ENCODE peak calls at places on chromosomes 6 and 20, in four cellular contexts. V is left ventricle myocardium inferior, R is spleen, Z is Panc1. L is an unnamed sample.
A peak's percentile ranks its signal among the peaks of the same experiment; 100 is the strongest.

GRCh38 chr6:12605888-12606345 is 110.7 kb upstream of the PHACTR1 start:
- DNase-seq in Z (peak; percentile 45), R (no peak), V (peak; percentile 15), L (peak; percentile 84)

GRCh38 chr20:61674688-61675087 is 391.0 kb downstream of the TAF4 start:
- DNase-seq in V (no peak), R (no peak), Z (no peak), L (no peak)

GRCh38 chr6:15755555-15755954 is 92.7 kb upstream of the DTNBP1 start:
- DNase-seq in V (no peak), Z (no peak), R (no peak), L (peak; percentile 18)

GRCh38 chr6:156846845-156847599 is 69.8 kb downstream of the ARID1B start:
- DNase-seq in R (no peak), V (no peak), Z (no peak), L (no peak)

GRCh38 chr6:22334778-22335177 is 37.9 kb upstream of the PRL start:
- DNase-seq in R (no peak), Z (no peak), V (no peak), L (no peak)

GRCh38 chr20:48295445-48295903 is 510.2 kb upstream of the SULF2 start:
- DNase-seq in V (no peak), R (no peak), Z (peak; percentile 61), L (peak; percentile 97)

GRCh38 chr20:23059831-23060230 is 10.4 kb upstream of the THBD start:
- DNase-seq in V (no peak), R (no peak), Z (no peak), L (no peak)

GRCh38 chr6:3455121-3455489 is 1.7 kb downstream of the SLC22A23 start:
- DNase-seq in R (no peak), V (no peak), Z (no peak), L (peak; percentile 33)

GRCh38 chr20:11867286-11867921 is 50.3 kb upstream of the BTBD3 start:
- DNase-seq in R (no peak), Z (no peak), V (no peak), L (no peak)

GRCh38 chr6:120147218-120147871 is 797.8 kb upstream of the MAN1A1 start:
- DNase-seq in V (no peak), R (no peak), Z (no peak), L (no peak)

GRCh38 chr6:43308990-43309477 is 408 bp upstream of the CRIP3 start:
- DNase-seq in V (no peak), Z (no peak), R (no peak), L (no peak)

GRCh38 chr20:24465168-24465567 is 4.3 kb upstream of the SYNDIG1 start:
- DNase-seq in R (no peak), Z (no peak), V (no peak), L (no peak)

GRCh38 chr20:10219452-10219791 is 792 bp downstream of the SNAP25 start:
- DNase-seq in R (peak; percentile 86), Z (no peak), V (peak; percentile 70), L (peak; percentile 77)

GRCh38 chr6:82867946-82868345 is 197.7 kb downstream of the UBE3D start:
- DNase-seq in R (no peak), Z (no peak), V (no peak), L (no peak)

GRCh38 chr6:113301651-113302050 is 555.5 kb upstream of the MARCKS start:
- DNase-seq in V (no peak), R (no peak), Z (no peak), L (no peak)

GRCh38 chr6:12164508-12164770 is 125.7 kb upstream of the EDN1 start:
- DNase-seq in V (no peak), R (no peak), Z (no peak), L (no peak)

GRCh38 chr6:146855889-146856288 is 257.1 kb downstream of the ADGB start:
- DNase-seq in R (no peak), V (no peak), Z (no peak), L (no peak)

GRCh38 chr6:108321253-108321740 is 26.4 kb downstream of the AFG1L start:
- DNase-seq in R (no peak), V (no peak), Z (no peak), L (no peak)

GRCh38 chr20:3760980-3761379 is 6.6 kb downstream of the ADISSP start:
- DNase-seq in Z (no peak), V (no peak), R (no peak), L (no peak)

GRCh38 chr20:51650685-51651134 is 108.2 kb upstream of the NFATC2 start:
- DNase-seq in V (no peak), Z (no peak), R (no peak), L (peak; percentile 66)

GRCh38 chr20:53679597-53680309 is 86.1 kb upstream of the ZNF217 start:
- DNase-seq in R (no peak), V (no peak), Z (no peak), L (no peak)

GRCh38 chr20:38628580-38629470 is 27.2 kb downstream of the ARHGAP40 start:
- DNase-seq in R (no peak), V (no peak), Z (no peak), L (no peak)

GRCh38 chr6:152112503-152113261 is 305.2 kb downstream of the ESR1 start:
- DNase-seq in R (peak; percentile 84), Z (no peak), V (peak; percentile 74), L (no peak)

GRCh38 chr20:53723621-53724020 is 130.0 kb upstream of the ZNF217 start:
- DNase-seq in V (no peak), R (no peak), Z (no peak), L (no peak)

GRCh38 chr20:52859156-52859887 is 112.8 kb upstream of the TSHZ2 start:
- DNase-seq in Z (no peak), V (peak; percentile 16), R (no peak), L (peak; percentile 22)

DNA sequence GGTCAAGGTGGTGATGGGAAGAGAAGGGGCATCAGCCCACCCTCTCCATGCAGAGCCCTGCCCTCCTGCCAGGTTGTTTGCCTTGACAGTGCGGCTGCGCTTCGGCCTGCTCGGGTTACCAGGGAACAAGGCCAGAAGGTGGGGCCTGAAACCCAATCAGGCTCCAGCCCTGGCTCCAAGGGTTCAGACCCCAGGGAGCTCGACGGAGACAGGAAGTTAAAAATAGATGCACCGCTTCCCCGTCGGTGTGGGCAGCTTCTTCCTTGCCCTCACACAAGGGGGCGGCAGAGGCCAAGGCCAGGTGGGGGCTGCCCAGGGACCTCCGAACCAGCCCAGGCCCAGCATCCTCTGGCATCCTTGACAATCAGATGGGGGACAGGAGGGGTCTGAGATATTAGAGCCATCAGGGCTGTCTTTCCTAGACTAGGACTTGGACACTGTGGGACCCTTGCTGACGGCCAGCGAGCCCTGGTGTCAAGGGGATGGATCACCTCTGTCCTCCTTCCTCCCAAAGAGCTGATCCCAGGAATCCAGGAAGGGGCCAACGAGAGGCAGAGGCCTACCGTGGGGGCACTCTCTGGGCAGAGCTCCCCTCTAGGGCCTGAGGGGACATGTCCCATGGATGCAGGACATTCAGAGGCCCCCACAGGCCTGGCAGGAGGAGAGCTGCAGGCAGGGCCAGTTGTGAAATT is 65.2 kb downstream of the RIPOR3 start:
- DNase-seq in R (no peak), Z (no peak), V (peak; percentile 70), L (peak; percentile 76)
- TF ChIP-seq CTCF in R (no peak), Z (peak; percentile 91), V (peak; percentile 67), L (peak; percentile 91)

DNA sequence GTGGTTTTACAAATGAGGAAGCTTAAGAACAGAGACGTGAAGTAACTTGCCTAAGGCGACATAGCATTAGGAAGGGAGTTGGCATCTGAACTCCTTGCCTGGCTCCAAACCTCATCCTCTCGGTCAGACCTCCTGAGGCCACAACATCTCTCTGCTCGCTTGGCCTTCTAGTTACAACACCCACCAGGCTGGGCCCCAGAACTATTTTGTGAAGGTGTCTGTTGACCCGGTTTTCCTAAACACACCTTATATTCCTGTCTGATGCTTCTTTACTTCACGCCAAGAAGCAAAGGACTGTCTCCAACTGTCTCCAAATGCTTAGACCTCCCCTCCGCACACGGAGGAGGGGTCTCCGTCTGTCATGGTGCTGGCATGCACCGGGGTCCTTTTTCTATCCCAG is 326.6 kb downstream of the THBS2 start:
- DNase-seq in V (no peak), R (no peak), Z (no peak), L (no peak)
- H3K4me3 ChIP-seq in V (no peak overlapping the region), R (no peak overlapping the region), Z (no peak overlapping the region), L (no peak overlapping the region)

DNA sequence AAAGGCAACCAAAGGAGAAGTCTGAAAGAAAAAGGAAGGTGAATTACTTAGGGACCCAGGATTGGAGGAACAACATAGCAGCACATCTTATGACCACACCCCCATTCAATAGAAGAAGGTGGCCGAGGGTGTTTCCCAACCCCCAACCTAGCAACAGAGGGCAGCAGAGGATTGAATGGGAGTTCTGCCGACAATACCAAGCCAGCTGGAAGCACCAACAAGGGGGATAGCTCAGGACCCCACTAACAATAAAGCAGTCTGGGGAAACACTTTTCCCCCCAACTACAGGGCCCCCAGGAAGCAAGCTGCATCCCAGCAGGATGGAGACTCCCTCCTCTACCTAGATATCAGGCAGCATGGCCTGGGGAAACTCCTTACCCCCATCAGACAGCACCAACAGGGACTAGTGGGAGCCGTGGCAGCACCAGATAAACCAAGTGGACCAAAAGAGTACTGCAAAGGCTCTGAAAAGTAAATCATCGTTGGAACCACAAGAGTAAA is 67.7 kb downstream of the ZHX3 start:
- DNase-seq in Z (no peak), V (no peak), R (no peak), L (peak; percentile 78)
- TF ChIP-seq CTCF in Z (peak; percentile 34), V (peak; percentile 45), R (no peak), L (peak; percentile 35)

DNA sequence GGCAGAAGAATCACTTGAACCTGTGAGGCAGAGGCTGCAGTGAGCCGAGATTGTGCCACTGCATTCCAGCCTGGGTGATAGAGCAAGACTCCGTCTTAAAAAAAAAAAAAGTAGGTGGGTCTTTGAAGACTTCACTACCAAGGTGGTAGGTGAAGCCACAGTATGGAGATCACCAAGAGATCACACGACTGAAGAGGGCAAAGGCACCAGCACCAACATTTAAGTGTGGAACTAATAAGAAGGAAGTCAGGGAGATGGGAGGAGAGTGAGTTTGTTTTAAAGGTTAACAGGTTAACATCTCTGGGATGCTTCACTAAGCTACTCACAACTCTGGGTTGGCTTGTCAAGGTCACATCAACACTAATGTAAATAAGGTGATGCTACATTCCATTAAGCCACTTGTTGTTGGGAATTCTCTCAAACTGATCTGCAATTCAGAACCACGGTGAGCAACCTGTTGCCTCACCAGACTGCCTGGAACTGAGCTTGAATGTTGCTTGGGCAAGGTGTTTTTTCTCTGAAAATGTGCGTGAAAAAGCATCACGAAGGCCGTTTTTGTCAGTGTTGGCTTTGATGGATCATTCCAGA is 48.7 kb downstream of the KCTD20 start:
- DNase-seq in R (no peak), V (no peak), Z (no peak), L (peak; percentile 12)
- H3K4me3 ChIP-seq in R (no peak overlapping the region), V (no peak overlapping the region), Z (no peak overlapping the region), L (no peak overlapping the region)

DNA sequence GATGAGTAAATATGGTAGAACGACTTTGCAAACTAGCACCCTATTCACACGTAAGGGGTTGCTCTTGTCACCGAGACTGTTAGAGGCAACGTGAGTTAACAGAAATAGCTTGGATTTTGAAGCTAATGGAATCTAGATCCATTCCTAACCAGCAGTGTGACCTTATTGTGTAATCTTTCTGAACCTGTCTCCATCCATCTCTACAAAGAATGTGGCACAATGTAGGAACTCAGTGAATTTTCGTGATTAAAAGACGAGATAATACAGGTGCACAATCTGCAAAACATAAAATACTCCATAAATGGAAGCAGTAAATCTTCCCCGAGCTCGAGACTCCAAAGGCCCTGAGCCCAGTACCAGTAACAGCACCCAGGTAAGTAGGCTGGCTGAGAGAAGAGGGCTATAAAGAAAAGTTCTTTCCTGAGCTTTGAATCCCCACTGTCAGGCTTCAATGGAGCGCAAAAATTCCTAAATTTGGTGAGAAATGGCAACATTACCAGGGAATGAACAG is 801 bp upstream of the KIFC1 start:
- DNase-seq in Z (no peak), V (no peak), R (no peak), L (no peak)
- TF ChIP-seq CTCF in Z (peak; percentile 59), V (no peak), R (no peak), L (no peak)